ENCODE peak calls at places on chromosomes 5 and 9, in seven cellular contexts. R, V, U, Q, S, N and C are unnamed samples. For H3K4me1, the result is how much of the 10 kb centered on the place peaks cover.

GRCh38 chr9:104863180-104863883 is 64.6 kb downstream of the ABCA1 start:
- DNase-seq in R (no peak), V (peak), U (peak), Q (peak), S (peak), N (no peak), C (peak)

GRCh38 chr5:154179846-154180710 is 10.5 kb upstream of the GALNT10 start:
- DNase-seq in R (no peak), V (peak), U (peak), Q (peak), S (peak), N (no peak), C (no peak)

GRCh38 chr9:85290019-85290418 is 451.7 kb downstream of the AGTPBP1 start:
- DNase-seq in R (no peak), V (no peak), U (no peak), Q (no peak), S (no peak), N (no peak), C (peak)

GRCh38 chr9:27003406-27004147 is 1.9 kb downstream of the LRRC19 start:
- DNase-seq in R (no peak), V (no peak), U (no peak), Q (no peak), S (no peak), N (no peak), C (peak)

GRCh38 chr5:138950411-138951011 is 75.4 kb upstream of the LRRTM2 start:
- DNase-seq in R (peak), V (peak), U (no peak), Q (no peak), S (no peak), N (no peak), C (no peak)

GRCh38 chr9:35538361-35539234 is 48.7 kb downstream of the RUSC2 start:
- DNase-seq in R (peak), V (peak), U (peak), Q (peak), S (peak), N (peak), C (peak)

GRCh38 chr5:120405923-120406322 is 58.2 kb upstream of the PRR16 start:
- DNase-seq in R (no peak), V (no peak), U (no peak), Q (no peak), S (peak), N (no peak), C (no peak)

GRCh38 chr5:147629196-147629595 is 119.3 kb upstream of the DPYSL3 start:
- DNase-seq in R (no peak), V (no peak), U (no peak), Q (no peak), S (no peak), N (no peak), C (no peak)

GRCh38 chr9:131960805-131961495 is 118.7 kb downstream of the MED27 start:
- DNase-seq in R (no peak), V (no peak), U (no peak), Q (no peak), S (no peak), N (no peak), C (no peak)

GRCh38 chr5:1651250-1651649 is 127.5 kb upstream of the LPCAT1 start:
- DNase-seq in R (no peak), V (no peak), U (no peak), Q (no peak), S (no peak), N (no peak), C (no peak)

GRCh38 chr9:12426198-12426864 is 266.9 kb upstream of the TYRP1 start:
- DNase-seq in R (no peak), V (no peak), U (peak), Q (no peak), S (peak), N (no peak), C (no peak)

GRCh38 chr5:392431-392988 is 50.5 kb upstream of the EXOC3 start:
- DNase-seq in R (no peak), V (no peak), U (peak), Q (no peak), S (no peak), N (peak), C (peak)

GRCh38 chr5:139765409-139766217 is 30.0 kb upstream of the PSD2 start:
- DNase-seq in R (peak), V (peak), U (peak), Q (peak), S (peak), N (peak), C (peak)

GRCh38 chr5:6423327-6424109 is 25.1 kb upstream of the UBE2QL1 start:
- DNase-seq in R (no peak), V (no peak), U (no peak), Q (no peak), S (no peak), N (no peak), C (no peak)

GRCh38 chr5:20694121-20694520 is 706.1 kb upstream of the CDH18 start:
- DNase-seq in R (no peak), V (no peak), U (no peak), Q (no peak), S (no peak), N (no peak), C (no peak)

GRCh38 chr9:95342571-95342970 is 25.1 kb upstream of the FANCC start:
- DNase-seq in R (no peak), V (no peak), U (no peak), Q (no peak), S (no peak), N (no peak), C (no peak)

GRCh38 chr5:157370967-157371366 is 89.0 kb upstream of the NIPAL4 start:
- DNase-seq in R (no peak), V (no peak), U (peak), Q (no peak), S (no peak), N (no peak), C (no peak)

GRCh38 chr5:83348281-83348780 is 123.2 kb upstream of the VCAN start:
- DNase-seq in R (no peak), V (no peak), U (no peak), Q (no peak), S (no peak), N (no peak), C (no peak)

GRCh38 chr5:171272996-171273970 is 35.8 kb upstream of the TLX3 start:
- DNase-seq in R (no peak), V (no peak), U (peak), Q (no peak), S (peak), N (no peak), C (no peak)

GRCh38 chr9:115118471-115119156 is 657 bp upstream of the TNC start:
- DNase-seq in R (peak), V (peak), U (peak), Q (peak), S (peak), N (peak), C (peak)

GRCh38 chr9:135502168-135502872 is 1.8 kb downstream of the MRPS2 start:
- DNase-seq in R (peak), V (no peak), U (no peak), Q (no peak), S (no peak), N (no peak), C (no peak)

GRCh38 chr5:80374188-80374587 is 33.7 kb upstream of the ZFYVE16 start:
- DNase-seq in R (no peak), V (no peak), U (no peak), Q (no peak), S (no peak), N (no peak), C (no peak)

GRCh38 chr9:135883410-135884089 is 23.8 kb downstream of the CAMSAP1 start:
- DNase-seq in R (no peak), V (no peak), U (no peak), Q (no peak), S (no peak), N (no peak), C (no peak)

GRCh38 chr9:93893899-93894690 is 61.1 kb downstream of the BARX1 start:
- DNase-seq in R (peak), V (no peak), U (no peak), Q (no peak), S (no peak), N (no peak), C (peak)

GRCh38 chr5:79694183-79694582 is 4.5 kb downstream of the CMYA5 start:
- DNase-seq in R (no peak), V (no peak), U (no peak), Q (no peak), S (no peak), N (no peak), C (no peak)

GRCh38 chr5:5179597-5179996 is 39.5 kb downstream of the ADAMTS16 start:
- DNase-seq in R (no peak), V (no peak), U (peak), Q (no peak), S (no peak), N (no peak), C (no peak)

GRCh38 chr9:72361227-72361626 is 3.8 kb downstream of the ZFAND5 start:
- DNase-seq in R (no peak), V (no peak), U (no peak), Q (no peak), S (no peak), N (no peak), C (no peak)
- H3K4me1 ChIP-seq in R (half or more), V (under half), U (under half), Q (half or more), S (half or more), N (under half), C (under half)

GRCh38 chr5:114362197-114362976 is 517 bp downstream of the KCNN2 start:
- DNase-seq in R (peak), V (no peak), U (peak), Q (no peak), S (no peak), N (peak), C (no peak)
- H3K4me3 ChIP-seq in R (peak), V (peak), U (peak), Q (peak), S (peak), N (peak), C (peak)

DNA sequence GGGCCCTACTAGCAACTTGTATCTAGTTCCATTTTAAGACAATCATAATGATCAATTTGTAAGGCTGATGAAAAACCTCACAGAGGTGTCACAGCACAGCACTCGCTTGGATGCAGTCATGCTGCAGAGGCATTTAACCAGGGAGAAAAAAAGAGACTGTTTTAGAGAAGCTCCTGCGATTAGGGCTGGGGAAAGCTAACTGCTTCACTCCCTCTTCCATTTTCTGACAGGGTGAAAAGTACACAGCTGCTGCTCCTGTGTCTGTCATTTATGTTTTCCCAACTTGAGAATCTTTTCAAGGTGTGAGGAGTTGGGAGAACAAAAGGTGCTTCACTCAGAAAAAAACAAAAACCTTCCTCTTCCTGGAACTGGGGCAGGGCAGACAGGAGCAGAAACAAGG is 106.3 kb downstream of the CDK5RAP2 start:
- DNase-seq in R (no peak), V (no peak), U (no peak), Q (no peak), S (no peak), N (no peak), C (no peak)
- H3K4me1 ChIP-seq in R (under half), V (under half), U (under half), Q (under half), S (under half), N (under half), C (under half)

DNA sequence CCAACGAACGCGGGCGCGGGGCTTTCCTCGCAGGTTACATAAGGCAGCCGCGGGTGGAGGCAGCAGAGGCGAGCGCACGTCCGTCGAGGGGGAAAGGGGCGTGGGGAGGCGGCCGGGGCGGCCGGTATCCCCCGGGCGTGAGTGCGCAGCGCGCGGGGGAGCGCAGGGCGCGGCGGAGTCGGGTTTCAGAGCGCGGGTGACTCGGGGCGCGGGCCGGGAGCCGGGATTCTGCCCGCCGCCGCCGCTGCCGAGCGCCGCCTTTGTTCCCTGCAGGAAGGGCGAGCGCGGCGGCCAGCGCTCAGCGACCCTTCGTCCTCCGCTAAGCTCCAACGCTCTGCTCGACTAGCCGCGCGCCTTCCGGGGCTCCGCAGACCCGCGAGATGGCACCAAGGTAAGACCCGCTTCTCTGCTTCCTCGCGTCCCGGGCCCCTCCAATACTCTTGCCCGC is at the start of gene COL15A1:
- DNase-seq in R (no peak), V (peak), U (peak), Q (no peak), S (peak), N (peak), C (no peak)
- H3K4me3 ChIP-seq in R (peak), V (peak), U (peak), Q (peak), S (peak), N (peak), C (no peak)

GRCh38 chr9:121198512-121199042 is 3.1 kb downstream of the RAB14 start:
- DNase-seq in R (no peak), V (no peak), U (no peak), Q (no peak), S (no peak), N (no peak), C (no peak)

GRCh38 chr9:121200346-121200745 is 1.3 kb downstream of the RAB14 start:
- DNase-seq in R (no peak), V (no peak), U (no peak), Q (no peak), S (no peak), N (no peak), C (no peak)

GRCh38 chr9:121201738-121202533 is at the start of gene RAB14:
- DNase-seq in R (peak), V (peak), U (peak), Q (peak), S (peak), N (peak), C (peak)

GRCh38 chr9:121201045-121201737 is 478 bp downstream of the RAB14 start:
- DNase-seq in R (peak), V (peak), U (peak), Q (no peak), S (peak), N (peak), C (peak)

GRCh38 chr9:121199921-121200320 is 1.7 kb downstream of the RAB14 start:
- DNase-seq in R (no peak), V (no peak), U (no peak), Q (no peak), S (peak), N (no peak), C (no peak)
- H3K4me1 ChIP-seq in R (half or more), V (under half), U (under half), Q (half or more), S (under half), N (under half), C (under half)

GRCh38 chr5:57693488-57694305 is 211.1 kb upstream of the ACTBL2 start:
- DNase-seq in R (no peak), V (no peak), U (peak), Q (no peak), S (peak), N (no peak), C (no peak)

GRCh38 chr5:57696005-57696755 is 213.6 kb upstream of the ACTBL2 start:
- DNase-seq in R (no peak), V (no peak), U (no peak), Q (no peak), S (no peak), N (no peak), C (no peak)

GRCh38 chr5:57695179-57695578 is 212.6 kb upstream of the ACTBL2 start:
- DNase-seq in R (no peak), V (no peak), U (no peak), Q (no peak), S (no peak), N (no peak), C (no peak)

GRCh38 chr5:57690724-57691123 is 208.1 kb upstream of the ACTBL2 start:
- DNase-seq in R (no peak), V (no peak), U (no peak), Q (no peak), S (no peak), N (no peak), C (no peak)

DNA sequence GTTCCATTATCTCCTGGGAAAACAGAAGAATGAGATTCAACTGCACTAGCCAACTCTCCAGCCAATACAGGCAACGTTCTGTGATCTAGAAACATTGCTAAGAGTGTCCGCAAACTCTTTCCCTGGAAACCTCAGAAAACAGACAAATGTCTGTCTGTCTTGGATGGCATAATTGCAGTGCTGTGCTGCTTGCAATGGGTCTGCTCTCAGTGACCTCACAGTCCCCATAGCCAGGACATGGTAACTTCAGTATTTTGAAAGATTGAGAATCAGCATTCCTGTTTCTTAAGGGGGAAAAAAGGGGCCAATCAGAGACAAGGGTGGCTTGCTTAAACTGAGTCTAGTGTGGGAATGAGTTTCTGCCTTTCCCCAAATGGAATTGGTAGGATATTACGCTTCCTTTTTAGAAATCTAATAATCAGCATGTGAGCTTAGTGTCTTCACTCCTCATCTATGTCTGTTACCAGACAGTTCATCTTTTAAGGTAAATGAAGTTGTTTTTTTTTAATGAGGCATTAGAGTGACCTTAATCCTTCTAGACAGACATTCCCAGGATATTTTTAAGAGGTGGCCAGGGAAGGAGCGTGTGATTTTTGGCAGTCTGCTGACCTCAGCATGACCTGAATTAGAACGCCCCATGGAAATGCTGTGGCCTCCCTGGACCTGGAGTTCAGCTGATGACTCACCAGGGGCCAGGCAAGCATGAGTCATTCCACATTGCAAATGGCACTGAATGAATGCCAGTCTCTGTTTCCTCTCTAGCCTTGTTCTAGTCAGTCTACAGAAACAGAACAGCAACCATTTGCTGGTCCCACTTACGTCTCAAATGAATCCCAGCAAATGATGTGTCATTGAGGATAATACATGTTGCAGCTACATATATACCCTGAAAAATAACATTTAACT is 210.2 kb upstream of the ACTBL2 start:
- DNase-seq in R (peak), V (peak), U (peak), Q (peak), S (peak), N (peak), C (peak)
- H3K4me3 ChIP-seq in R (no peak), V (no peak), U (no peak), Q (no peak), S (no peak), N (no peak), C (no peak)